ENCODE peak calls at places on chromosomes 5 and 9, in ten cellular contexts. One of them, this sample, is unnamed.

GRCh38 chr5:584846-585245 is 27.3 kb upstream of the CEP72 start:
- DNase-seq in PC-3: no peak
- DNase-seq in heart right ventricle: no peak
- DNase-seq in mesendoderm: no peak
- DNase-seq in GM12865: no peak
- DNase-seq in epithelial cell of esophagus: no peak
- DNase-seq in foreskin fibroblast: no peak
- DNase-seq in endodermal cell: no peak
- DNase-seq in A673: no peak
- DNase-seq in ovary: no peak
- DNase-seq in this sample: no peak

GRCh38 chr9:27085456-27085855 is 23.6 kb upstream of the TEK start:
- DNase-seq in endodermal cell: no peak
- DNase-seq in A673: no peak
- DNase-seq in mesendoderm: no peak
- DNase-seq in PC-3: no peak
- DNase-seq in GM12865: no peak
- DNase-seq in foreskin fibroblast: no peak
- DNase-seq in heart right ventricle: no peak
- DNase-seq in epithelial cell of esophagus: no peak
- DNase-seq in ovary: no peak
- DNase-seq in this sample: no peak

GRCh38 chr5:113162770-113163169 is 186.2 kb downstream of the DCP2 start:
- DNase-seq in heart right ventricle: no peak
- DNase-seq in mesendoderm: no peak
- DNase-seq in endodermal cell: no peak
- DNase-seq in GM12865: no peak
- DNase-seq in PC-3: peak
- DNase-seq in foreskin fibroblast: peak
- DNase-seq in epithelial cell of esophagus: peak
- DNase-seq in ovary: no peak
- DNase-seq in A673: no peak
- DNase-seq in this sample: peak

GRCh38 chr9:7542648-7543165 is 256.9 kb downstream of the DMAC1 start:
- DNase-seq in mesendoderm: no peak
- DNase-seq in ovary: no peak
- DNase-seq in heart right ventricle: no peak
- DNase-seq in A673: no peak
- DNase-seq in epithelial cell of esophagus: no peak
- DNase-seq in foreskin fibroblast: no peak
- DNase-seq in endodermal cell: peak
- DNase-seq in GM12865: no peak
- DNase-seq in PC-3: no peak
- DNase-seq in this sample: no peak

GRCh38 chr5:125847561-125847960 is 575.6 kb upstream of the GRAMD2B start:
- DNase-seq in PC-3: no peak
- DNase-seq in epithelial cell of esophagus: no peak
- DNase-seq in ovary: no peak
- DNase-seq in mesendoderm: no peak
- DNase-seq in GM12865: no peak
- DNase-seq in endodermal cell: no peak
- DNase-seq in A673: no peak
- DNase-seq in foreskin fibroblast: no peak
- DNase-seq in heart right ventricle: no peak
- DNase-seq in this sample: no peak

GRCh38 chr5:66113160-66113559 is 30.9 kb upstream of the SREK1 start:
- DNase-seq in heart right ventricle: no peak
- DNase-seq in mesendoderm: no peak
- DNase-seq in PC-3: peak
- DNase-seq in GM12865: no peak
- DNase-seq in epithelial cell of esophagus: peak
- DNase-seq in endodermal cell: no peak
- DNase-seq in A673: peak
- DNase-seq in ovary: no peak
- DNase-seq in foreskin fibroblast: peak
- DNase-seq in this sample: peak

GRCh38 chr5:178249191-178249989 is 16.8 kb upstream of the PHYKPL start:
- DNase-seq in foreskin fibroblast: peak
- DNase-seq in heart right ventricle: no peak
- DNase-seq in mesendoderm: no peak
- DNase-seq in epithelial cell of esophagus: peak
- DNase-seq in A673: no peak
- DNase-seq in PC-3: peak
- DNase-seq in ovary: no peak
- DNase-seq in GM12865: no peak
- DNase-seq in endodermal cell: no peak
- DNase-seq in this sample: peak

GRCh38 chr9:89137548-89138462 is 40.8 kb downstream of the SHC3 start:
- DNase-seq in PC-3: peak
- DNase-seq in GM12865: no peak
- DNase-seq in mesendoderm: no peak
- DNase-seq in A673: peak
- DNase-seq in foreskin fibroblast: peak
- DNase-seq in ovary: no peak
- DNase-seq in epithelial cell of esophagus: peak
- DNase-seq in heart right ventricle: peak
- DNase-seq in endodermal cell: no peak
- DNase-seq in this sample: peak

GRCh38 chr9:93960221-93960970 is 5.2 kb upstream of the BARX1 start:
- DNase-seq in GM12865: no peak
- DNase-seq in A673: no peak
- DNase-seq in ovary: peak
- DNase-seq in heart right ventricle: no peak
- DNase-seq in epithelial cell of esophagus: no peak
- DNase-seq in foreskin fibroblast: no peak
- DNase-seq in PC-3: peak
- DNase-seq in mesendoderm: peak
- DNase-seq in endodermal cell: peak
- DNase-seq in this sample: no peak

GRCh38 chr5:175609504-175609903 is 48.4 kb upstream of the HRH2 start:
- DNase-seq in heart right ventricle: no peak
- DNase-seq in A673: no peak
- DNase-seq in mesendoderm: no peak
- DNase-seq in epithelial cell of esophagus: no peak
- DNase-seq in ovary: no peak
- DNase-seq in foreskin fibroblast: no peak
- DNase-seq in endodermal cell: no peak
- DNase-seq in GM12865: no peak
- DNase-seq in PC-3: no peak
- DNase-seq in this sample: no peak

GRCh38 chr9:129567329-129567728 is 53.6 kb downstream of the C9orf50 start:
- DNase-seq in mesendoderm: no peak
- DNase-seq in heart right ventricle: no peak
- DNase-seq in epithelial cell of esophagus: no peak
- DNase-seq in PC-3: no peak
- DNase-seq in foreskin fibroblast: no peak
- DNase-seq in GM12865: no peak
- DNase-seq in endodermal cell: no peak
- DNase-seq in A673: no peak
- DNase-seq in ovary: no peak
- DNase-seq in this sample: no peak
- H3K4me3 ChIP-seq in mesendoderm: no peak
- H3K4me3 ChIP-seq in heart right ventricle: no peak
- H3K4me3 ChIP-seq in epithelial cell of esophagus: no peak
- H3K4me3 ChIP-seq in PC-3: no peak
- H3K4me3 ChIP-seq in foreskin fibroblast: no peak
- H3K4me3 ChIP-seq in GM12865: no peak
- H3K4me3 ChIP-seq in endodermal cell: no peak
- H3K4me3 ChIP-seq in A673: no peak
- H3K4me3 ChIP-seq in ovary: no peak
- H3K4me3 ChIP-seq in this sample: no peak

GRCh38 chr5:122760281-122760680 is 14.6 kb upstream of the SNX2 start:
- DNase-seq in GM12865: no peak
- DNase-seq in epithelial cell of esophagus: no peak
- DNase-seq in ovary: no peak
- DNase-seq in A673: no peak
- DNase-seq in heart right ventricle: no peak
- DNase-seq in PC-3: no peak
- DNase-seq in foreskin fibroblast: no peak
- DNase-seq in mesendoderm: peak
- DNase-seq in endodermal cell: no peak
- DNase-seq in this sample: no peak
- H3K4me3 ChIP-seq in GM12865: no peak
- H3K4me3 ChIP-seq in epithelial cell of esophagus: no peak
- H3K4me3 ChIP-seq in ovary: no peak
- H3K4me3 ChIP-seq in A673: no peak
- H3K4me3 ChIP-seq in heart right ventricle: no peak
- H3K4me3 ChIP-seq in PC-3: no peak
- H3K4me3 ChIP-seq in foreskin fibroblast: no peak
- H3K4me3 ChIP-seq in mesendoderm: no peak
- H3K4me3 ChIP-seq in endodermal cell: peak
- H3K4me3 ChIP-seq in this sample: no peak

DNA sequence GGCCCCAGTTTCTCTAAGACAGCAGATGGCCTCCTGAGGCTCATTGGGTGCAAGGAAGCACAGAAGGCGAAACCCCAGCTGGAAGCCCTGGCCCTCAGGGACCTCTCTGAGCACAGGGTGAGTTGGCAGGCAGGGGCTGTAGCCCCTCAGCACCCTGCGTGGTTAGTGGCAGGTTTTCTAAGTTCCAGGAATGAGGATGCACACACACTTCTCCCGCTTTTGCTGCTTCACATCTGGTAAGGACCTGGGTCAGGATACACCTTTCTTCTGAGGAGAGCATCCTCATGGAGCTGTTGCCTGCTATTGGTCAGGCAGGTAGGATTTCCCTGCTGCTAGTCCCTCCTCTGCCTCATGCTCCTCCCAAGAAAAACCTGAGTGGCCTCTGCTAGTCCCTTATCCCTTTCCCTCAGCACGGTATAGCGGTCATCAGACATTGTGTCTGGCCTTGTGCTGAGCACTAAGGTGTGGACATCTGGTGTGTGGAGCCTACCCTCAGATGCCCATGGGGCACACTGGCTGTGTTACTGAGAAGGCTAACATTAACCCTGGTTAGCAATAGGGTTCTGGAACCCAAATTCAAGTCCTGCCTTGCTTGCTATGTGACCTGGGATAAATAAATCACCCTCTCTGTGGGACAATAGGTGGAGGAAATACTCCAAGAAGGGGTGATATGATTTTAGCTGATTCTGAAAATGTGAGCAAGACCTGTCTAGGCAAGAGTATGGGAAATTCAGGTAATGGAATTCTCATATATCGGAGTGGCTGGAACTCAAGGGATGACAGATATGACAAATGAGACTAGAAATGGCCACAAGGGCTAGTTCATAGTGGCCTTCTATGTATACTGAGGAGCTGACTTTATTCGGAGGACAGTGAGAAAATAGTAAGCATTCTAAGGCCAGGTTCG is 1.6 kb downstream of the SLC22A4 start:
- DNase-seq in endodermal cell: no peak
- DNase-seq in mesendoderm: no peak
- DNase-seq in heart right ventricle: no peak
- DNase-seq in GM12865: no peak
- DNase-seq in A673: no peak
- DNase-seq in foreskin fibroblast: no peak
- DNase-seq in epithelial cell of esophagus: peak
- DNase-seq in ovary: no peak
- DNase-seq in PC-3: no peak
- DNase-seq in this sample: no peak
- H3K4me3 ChIP-seq in endodermal cell: no peak
- H3K4me3 ChIP-seq in mesendoderm: no peak
- H3K4me3 ChIP-seq in heart right ventricle: peak
- H3K4me3 ChIP-seq in GM12865: no peak
- H3K4me3 ChIP-seq in A673: no peak
- H3K4me3 ChIP-seq in foreskin fibroblast: peak
- H3K4me3 ChIP-seq in epithelial cell of esophagus: peak
- H3K4me3 ChIP-seq in ovary: no peak
- H3K4me3 ChIP-seq in PC-3: peak
- H3K4me3 ChIP-seq in this sample: peak

GRCh38 chr9:84669293-84670105 is at the start of gene NTRK2:
- DNase-seq in heart right ventricle: peak
- DNase-seq in PC-3: no peak
- DNase-seq in A673: peak
- DNase-seq in GM12865: peak
- DNase-seq in ovary: peak
- DNase-seq in epithelial cell of esophagus: peak
- DNase-seq in endodermal cell: peak
- DNase-seq in foreskin fibroblast: peak
- DNase-seq in mesendoderm: peak
- DNase-seq in this sample: no peak

GRCh38 chr9:84668204-84669007 is 1.1 kb upstream of the NTRK2 start:
- DNase-seq in ovary: peak
- DNase-seq in foreskin fibroblast: peak
- DNase-seq in epithelial cell of esophagus: peak
- DNase-seq in PC-3: peak
- DNase-seq in GM12865: peak
- DNase-seq in mesendoderm: peak
- DNase-seq in A673: peak
- DNase-seq in endodermal cell: peak
- DNase-seq in heart right ventricle: peak
- DNase-seq in this sample: no peak

GRCh38 chr9:84670106-84670800 is 724 bp downstream of the NTRK2 start:
- DNase-seq in GM12865: no peak
- DNase-seq in ovary: peak
- DNase-seq in epithelial cell of esophagus: peak
- DNase-seq in A673: no peak
- DNase-seq in endodermal cell: peak
- DNase-seq in heart right ventricle: no peak
- DNase-seq in PC-3: no peak
- DNase-seq in foreskin fibroblast: peak
- DNase-seq in mesendoderm: peak
- DNase-seq in this sample: no peak

GRCh38 chr9:84667571-84668203 is 1.8 kb upstream of the NTRK2 start:
- DNase-seq in endodermal cell: peak
- DNase-seq in foreskin fibroblast: peak
- DNase-seq in GM12865: peak
- DNase-seq in mesendoderm: peak
- DNase-seq in A673: peak
- DNase-seq in PC-3: no peak
- DNase-seq in epithelial cell of esophagus: peak
- DNase-seq in ovary: peak
- DNase-seq in heart right ventricle: peak
- DNase-seq in this sample: no peak

GRCh38 chr9:84669008-84669292 is 579 bp upstream of the NTRK2 start:
- DNase-seq in mesendoderm: no peak
- DNase-seq in foreskin fibroblast: no peak
- DNase-seq in heart right ventricle: no peak
- DNase-seq in GM12865: no peak
- DNase-seq in PC-3: no peak
- DNase-seq in endodermal cell: no peak
- DNase-seq in epithelial cell of esophagus: no peak
- DNase-seq in A673: no peak
- DNase-seq in ovary: no peak
- DNase-seq in this sample: no peak
- H3K4me3 ChIP-seq in mesendoderm: no peak
- H3K4me3 ChIP-seq in foreskin fibroblast: peak
- H3K4me3 ChIP-seq in heart right ventricle: peak
- H3K4me3 ChIP-seq in GM12865: peak
- H3K4me3 ChIP-seq in PC-3: no peak
- H3K4me3 ChIP-seq in endodermal cell: peak
- H3K4me3 ChIP-seq in epithelial cell of esophagus: peak
- H3K4me3 ChIP-seq in A673: peak
- H3K4me3 ChIP-seq in ovary: peak
- H3K4me3 ChIP-seq in this sample: peak

This sample was measured in skeletal muscle cell.